ENCODE peak calls at places on chromosomes 16 and 17, in five cellular contexts. I, R, V, Z and Q are unnamed samples.

GRCh38 chr16:79372504-79373184 is 227.9 kb downstream of the MAF start:
- DNase-seq in I (no peak), R (no peak), V (no peak), Z (no peak), Q (no peak)

GRCh38 chr16:85639529-85640253 is 26.6 kb downstream of the GSE1 start:
- DNase-seq in I (no peak), R (peak; percentile 80), V (no peak), Z (no peak), Q (peak; percentile 92)

GRCh38 chr17:10716218-10716617 is 13.6 kb downstream of the TMEM220 start:
- DNase-seq in I (no peak), R (no peak), V (no peak), Z (no peak), Q (no peak)

GRCh38 chr17:58501451-58501850 is 13.0 kb downstream of the MTMR4 start:
- DNase-seq in I (no peak), R (no peak), V (no peak), Z (no peak), Q (no peak)

GRCh38 chr17:15456486-15456885 is 10.9 kb downstream of the CDRT4 start:
- DNase-seq in I (no peak), R (no peak), V (no peak), Z (no peak), Q (peak; percentile 90)

GRCh38 chr17:83196973-83197880 is 117.8 kb downstream of the METRNL start:
- DNase-seq in I (no peak), R (no peak), V (no peak), Z (no peak), Q (no peak)

GRCh38 chr17:40542562-40543411 is 22.5 kb downstream of the CCR7 start:
- DNase-seq in I (no peak), R (peak; percentile 75), V (no peak), Z (no peak), Q (peak; percentile 59)

GRCh38 chr16:46975908-46976470 is 2.5 kb upstream of the DNAJA2 start:
- DNase-seq in I (no peak), R (no peak), V (no peak), Z (no peak), Q (no peak)

GRCh38 chr17:80432350-80432955 is 17.5 kb downstream of the ENDOV start:
- DNase-seq in I (no peak), R (no peak), V (no peak), Z (no peak), Q (no peak)

GRCh38 chr16:50559342-50559741 is 11.1 kb downstream of the NKD1 start:
- DNase-seq in I (no peak), R (no peak), V (no peak), Z (no peak), Q (no peak)

GRCh38 chr17:36705651-36706436 is 104.5 kb downstream of the MRM1 start:
- DNase-seq in I (peak; percentile 65), R (peak; percentile 23), V (peak; percentile 18), Z (no peak), Q (peak; percentile 26)

GRCh38 chr17:74814453-74814852 is 38.3 kb upstream of the NAT9 start:
- DNase-seq in I (peak; percentile 10), R (no peak), V (no peak), Z (no peak), Q (no peak)

GRCh38 chr17:4945944-4946280 is 2.4 kb downstream of the PFN1 start:
- DNase-seq in I (no peak), R (no peak), V (no peak), Z (no peak), Q (no peak)

GRCh38 chr16:17224350-17224749 is 246.4 kb downstream of the XYLT1 start:
- DNase-seq in I (no peak), R (no peak), V (no peak), Z (no peak), Q (no peak)

GRCh38 chr16:66516808-66517585 is 32.9 kb downstream of the TK2 start:
- DNase-seq in I (peak; percentile 92), R (peak; percentile 96), V (peak; percentile 94), Z (no peak), Q (peak; percentile 98)

GRCh38 chr17:69724236-69724635 is 309.7 kb downstream of the MAP2K6 start:
- DNase-seq in I (no peak), R (no peak), V (no peak), Z (no peak), Q (no peak)

GRCh38 chr16:71358464-71359031 is at the start of gene CALB2:
- DNase-seq in I (peak; percentile 56), R (peak; percentile 70), V (no peak), Z (peak; percentile 76), Q (no peak)

GRCh38 chr17:37489197-37490001 is at the start of gene DUSP14:
- DNase-seq in I (peak; percentile 79), R (peak; percentile 86), V (peak; percentile 57), Z (peak; percentile 77), Q (peak; percentile 69)

GRCh38 chr16:3980311-3981111 is 100.0 kb upstream of the CREBBP start:
- DNase-seq in I (no peak), R (no peak), V (no peak), Z (no peak), Q (no peak)

GRCh38 chr17:34318474-34318873 is 761 bp upstream of the CCL8 start:
- DNase-seq in I (peak; percentile 15), R (peak; percentile 11), V (peak; percentile 4), Z (no peak), Q (no peak)

GRCh38 chr16:24988593-24989338 is 26.4 kb downstream of the ARHGAP17 start:
- DNase-seq in I (peak; percentile 17), R (no peak), V (peak; percentile 6), Z (no peak), Q (no peak)

DNA sequence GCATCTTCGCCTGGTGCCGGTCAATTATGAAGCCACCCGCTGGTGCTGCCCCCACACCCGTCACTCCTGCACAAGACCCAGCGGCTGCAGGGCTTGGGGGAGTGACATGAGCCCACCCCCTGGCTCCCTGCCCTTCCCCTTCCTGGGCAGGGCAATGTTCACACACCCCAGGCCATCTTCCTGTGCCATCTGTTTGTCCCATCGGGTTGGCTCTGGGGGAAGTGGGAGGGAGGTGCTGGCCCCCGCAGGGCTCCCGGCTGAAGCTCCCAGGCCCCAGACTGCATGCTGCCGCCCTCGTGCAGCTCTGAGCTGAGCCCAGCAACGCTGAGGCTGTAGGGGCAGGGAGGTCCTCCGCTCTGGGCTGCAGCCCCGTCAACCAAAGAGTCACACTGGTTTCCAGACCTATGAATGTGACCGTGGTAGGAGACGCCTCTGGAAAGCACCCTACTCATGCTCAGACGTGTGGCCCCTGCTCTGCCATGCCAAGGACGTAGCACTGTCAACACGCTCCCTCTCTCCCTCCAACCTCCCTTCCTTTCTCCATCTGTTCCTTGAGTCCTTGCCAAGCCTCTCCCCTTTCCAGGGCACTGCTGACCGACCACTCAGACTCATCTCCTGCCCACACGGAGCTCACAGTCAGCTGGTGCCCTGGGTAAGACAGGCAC is 140.4 kb downstream of the ENGASE start:
- DNase-seq in I (no peak), R (no peak), V (no peak), Z (no peak), Q (no peak)
- H3K27me3 ChIP-seq in I (no peaks in the 10 kb centered on the region), R (peaks cover 98% of the 10 kb centered on the region), V (peaks cover 52% of the 10 kb centered on the region), Z (no peaks in the 10 kb centered on the region), Q (peaks cover 44% of the 10 kb centered on the region)

GRCh38 chr16:1688807-1689560 is 10.9 kb downstream of the JPT2 start:
- DNase-seq in I (no peak), R (no peak), V (peak; percentile 66), Z (no peak), Q (no peak)

GRCh38 chr16:1689853-1690252 is 11.8 kb downstream of the JPT2 start:
- DNase-seq in I (no peak), R (no peak), V (no peak), Z (no peak), Q (no peak)

GRCh38 chr16:1690810-1691209 is 12.7 kb downstream of the JPT2 start:
- DNase-seq in I (no peak), R (no peak), V (no peak), Z (no peak), Q (no peak)

GRCh38 chr16:1691276-1691675 is 13.2 kb downstream of the JPT2 start:
- DNase-seq in I (no peak), R (no peak), V (no peak), Z (no peak), Q (no peak)

DNA sequence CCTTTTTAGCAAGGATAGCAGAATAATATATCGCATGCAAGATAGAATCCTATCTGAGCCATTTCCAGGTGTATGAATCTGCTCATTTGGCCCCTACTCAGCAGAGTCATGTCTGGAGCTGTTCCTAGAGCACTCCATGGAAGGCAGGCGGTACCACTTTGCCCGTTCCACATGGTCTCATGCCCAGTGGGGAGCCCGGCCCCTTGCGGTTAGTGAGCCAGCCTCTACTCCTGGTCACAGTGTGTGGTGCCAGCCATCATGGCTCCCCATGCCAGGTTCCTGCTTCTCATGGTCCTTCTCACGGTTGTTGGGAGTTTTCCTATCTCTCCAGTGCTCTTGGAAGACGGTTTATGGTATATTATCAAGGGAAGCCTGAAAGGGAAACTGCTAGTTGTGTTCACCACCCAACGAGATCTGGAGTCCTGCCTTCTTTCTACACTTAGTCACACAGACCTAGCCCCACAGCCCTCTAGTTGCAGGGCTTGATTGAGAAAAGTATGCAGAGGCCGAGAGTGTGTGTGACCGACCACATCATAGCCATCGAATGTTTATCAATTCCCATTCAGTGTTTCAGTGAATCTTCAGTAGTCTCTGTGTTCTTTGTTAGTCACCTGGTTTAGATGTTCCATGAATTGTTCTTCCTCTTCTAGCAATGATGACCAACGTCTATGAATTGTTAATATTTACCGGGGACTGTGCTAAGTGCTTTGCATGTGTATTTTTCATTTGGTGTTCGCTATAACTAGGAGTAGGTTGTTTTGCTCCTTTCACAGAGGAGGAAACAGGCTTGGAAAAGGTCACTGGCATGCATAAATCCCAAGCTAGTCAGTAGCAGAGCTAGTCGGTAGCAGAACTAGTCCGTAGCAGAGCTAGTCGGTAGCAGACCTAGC is 9.6 kb downstream of the JPT2 start:
- DNase-seq in I (no peak), R (no peak), V (no peak), Z (no peak), Q (no peak)
- H3K27ac ChIP-seq in I (no peak overlapping the region), R (peak overlapping the region; percentile 74), V (peak overlapping the region; percentile 27), Z (no peak overlapping the region), Q (no peak overlapping the region)

GRCh38 chr16:74268372-74268782 is 28.2 kb upstream of the PSMD7 start:
- DNase-seq in I (no peak), R (no peak), V (no peak), Z (no peak), Q (no peak)

GRCh38 chr16:74275031-74275636 is 21.5 kb upstream of the PSMD7 start:
- DNase-seq in I (peak; percentile 30), R (no peak), V (peak; percentile 13), Z (no peak), Q (no peak)

GRCh38 chr16:74271879-74272278 is 24.7 kb upstream of the PSMD7 start:
- DNase-seq in I (no peak), R (no peak), V (no peak), Z (no peak), Q (no peak)
- H3K27me3 ChIP-seq in I (peaks cover 10% of the 10 kb centered on the region), R (no peaks in the 10 kb centered on the region), V (peaks cover 43% of the 10 kb centered on the region), Z (no peaks in the 10 kb centered on the region), Q (no peaks in the 10 kb centered on the region)

DNA sequence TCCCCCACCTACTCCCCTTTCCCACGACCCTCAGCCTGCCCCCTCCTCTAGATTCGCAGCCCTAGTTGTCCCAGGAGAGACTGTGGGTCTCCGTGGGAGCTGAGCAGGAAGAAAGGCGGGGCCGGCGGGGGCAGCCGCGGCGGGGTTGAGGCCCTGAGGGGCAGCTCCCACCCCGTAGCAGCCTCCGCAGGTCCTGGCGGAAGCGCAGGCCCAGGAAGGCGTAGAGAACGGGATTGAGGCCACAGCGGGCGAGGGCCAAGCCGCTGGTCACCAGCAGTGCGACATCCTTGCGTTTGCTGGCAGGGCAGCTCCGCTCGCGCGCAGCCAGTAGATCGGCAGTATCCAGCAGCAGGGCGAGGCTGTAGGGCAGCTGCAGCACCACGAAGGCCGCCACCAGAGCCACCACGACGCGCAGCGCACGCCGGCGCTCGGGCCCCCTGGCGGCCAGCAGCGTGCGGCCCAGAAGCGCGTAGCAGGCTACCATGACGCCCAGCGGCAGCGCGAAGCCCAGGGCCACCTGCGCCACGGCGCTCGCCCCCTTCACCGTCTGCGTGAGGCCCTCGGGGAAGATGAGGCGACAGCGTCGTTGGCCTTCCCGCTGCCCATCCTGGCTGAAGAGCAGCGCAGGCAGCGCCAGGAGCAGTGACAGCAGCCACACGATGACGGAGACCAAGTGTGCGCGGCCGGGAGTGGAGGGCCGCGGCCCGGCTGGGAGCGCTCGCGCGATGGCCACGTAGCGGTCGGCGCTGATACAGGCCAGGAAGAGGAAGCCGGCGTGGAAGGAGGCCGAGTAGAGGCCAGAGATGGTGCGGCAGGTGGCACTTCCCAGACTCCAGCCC is 1.9 kb downstream of the CCR10 start:
- DNase-seq in I (peak; percentile 88), R (peak; percentile 86), V (no peak), Z (peak; percentile 76), Q (peak; percentile 83)
- H3K27ac ChIP-seq in I (peak overlapping the region; percentile 85), R (peak overlapping the region; percentile 96), V (peak overlapping the region; percentile 96), Z (peak overlapping the region; percentile 92), Q (peak overlapping the region; percentile 96)